ENCODE peak calls at places on chromosomes 16 and 17, in nine cellular contexts. One of them, this sample, is unnamed.

GRCh38 chr16:17409894-17410293 is 60.9 kb downstream of the XYLT1 start:
- DNase-seq in GM23248: no peak
- DNase-seq in PC-3: no peak
- DNase-seq in OCI-LY7: no peak
- DNase-seq in MM.1S: no peak
- DNase-seq in SK-N-SH: no peak
- DNase-seq in neural progenitor cell: no peak
- DNase-seq in GM23338: no peak
- DNase-seq in hepatocyte: no peak
- DNase-seq in this sample: no peak

GRCh38 chr17:64356304-64356686 is 34.4 kb downstream of the PECAM1 start:
- DNase-seq in GM23248: no peak
- DNase-seq in PC-3: no peak
- DNase-seq in OCI-LY7: no peak
- DNase-seq in MM.1S: no peak
- DNase-seq in SK-N-SH: no peak
- DNase-seq in neural progenitor cell: no peak
- DNase-seq in GM23338: no peak
- DNase-seq in hepatocyte: no peak
- DNase-seq in this sample: no peak

GRCh38 chr17:81184596-81184995 is 18.6 kb upstream of the AATK start:
- DNase-seq in GM23248: no peak
- DNase-seq in PC-3: no peak
- DNase-seq in OCI-LY7: no peak
- DNase-seq in MM.1S: no peak
- DNase-seq in SK-N-SH: peak; percentile 82
- DNase-seq in neural progenitor cell: peak; percentile 66
- DNase-seq in GM23338: peak; percentile 45
- DNase-seq in hepatocyte: no peak
- DNase-seq in this sample: no peak

GRCh38 chr16:89827383-89828198 is 684 bp upstream of the SPIRE2 start:
- DNase-seq in GM23248: peak; percentile 55
- DNase-seq in PC-3: peak; percentile 33
- DNase-seq in OCI-LY7: no peak
- DNase-seq in MM.1S: no peak
- DNase-seq in SK-N-SH: peak; percentile 79
- DNase-seq in neural progenitor cell: peak; percentile 74
- DNase-seq in GM23338: peak; percentile 77
- DNase-seq in hepatocyte: peak; percentile 71
- DNase-seq in this sample: peak; percentile 54

GRCh38 chr16:72740346-72740745 is 307.6 kb downstream of the ZFHX3 start:
- DNase-seq in GM23248: peak; percentile 7
- DNase-seq in PC-3: peak; percentile 2
- DNase-seq in OCI-LY7: no peak
- DNase-seq in MM.1S: no peak
- DNase-seq in SK-N-SH: no peak
- DNase-seq in neural progenitor cell: no peak
- DNase-seq in GM23338: no peak
- DNase-seq in hepatocyte: no peak
- DNase-seq in this sample: no peak

GRCh38 chr16:77805403-77805802 is 17.0 kb downstream of the VAT1L start:
- DNase-seq in GM23248: no peak
- DNase-seq in PC-3: no peak
- DNase-seq in OCI-LY7: no peak
- DNase-seq in MM.1S: no peak
- DNase-seq in SK-N-SH: peak; percentile 34
- DNase-seq in neural progenitor cell: no peak
- DNase-seq in GM23338: no peak
- DNase-seq in hepatocyte: no peak
- DNase-seq in this sample: no peak

GRCh38 chr16:80198265-80198994 is 342.4 kb upstream of the DYNLRB2 start:
- DNase-seq in GM23248: peak; percentile 33
- DNase-seq in PC-3: peak; percentile 6
- DNase-seq in OCI-LY7: no peak
- DNase-seq in MM.1S: no peak
- DNase-seq in SK-N-SH: no peak
- DNase-seq in neural progenitor cell: no peak
- DNase-seq in GM23338: no peak
- DNase-seq in hepatocyte: no peak
- DNase-seq in this sample: no peak

GRCh38 chr16:82636958-82637357 is 10.2 kb downstream of the CDH13 start:
- DNase-seq in GM23248: no peak
- DNase-seq in PC-3: no peak
- DNase-seq in OCI-LY7: no peak
- DNase-seq in MM.1S: no peak
- DNase-seq in SK-N-SH: no peak
- DNase-seq in neural progenitor cell: no peak
- DNase-seq in GM23338: no peak
- DNase-seq in hepatocyte: no peak
- DNase-seq in this sample: no peak

GRCh38 chr17:81170727-81171494 is 4.9 kb upstream of the AATK start:
- DNase-seq in GM23248: no peak
- DNase-seq in PC-3: no peak
- DNase-seq in OCI-LY7: no peak
- DNase-seq in MM.1S: no peak
- DNase-seq in SK-N-SH: no peak
- DNase-seq in neural progenitor cell: no peak
- DNase-seq in GM23338: no peak
- DNase-seq in hepatocyte: no peak
- DNase-seq in this sample: no peak

GRCh38 chr17:37884516-37884915 is 39.7 kb upstream of the TBC1D3K start:
- DNase-seq in GM23248: no peak
- DNase-seq in PC-3: no peak
- DNase-seq in OCI-LY7: no peak
- DNase-seq in MM.1S: peak; percentile 80
- DNase-seq in SK-N-SH: no peak
- DNase-seq in neural progenitor cell: no peak
- DNase-seq in GM23338: peak; percentile 6
- DNase-seq in hepatocyte: no peak
- DNase-seq in this sample: no peak

GRCh38 chr17:43558805-43559160 is 12.6 kb upstream of the ETV4 start:
- DNase-seq in GM23248: no peak
- DNase-seq in PC-3: no peak
- DNase-seq in OCI-LY7: no peak
- DNase-seq in MM.1S: no peak
- DNase-seq in SK-N-SH: no peak
- DNase-seq in neural progenitor cell: no peak
- DNase-seq in GM23338: no peak
- DNase-seq in hepatocyte: no peak
- DNase-seq in this sample: no peak

GRCh38 chr17:50944054-50944901 is 78.1 kb upstream of the TOB1 start:
- DNase-seq in GM23248: peak; percentile 65
- DNase-seq in PC-3: peak; percentile 79
- DNase-seq in OCI-LY7: peak; percentile 41
- DNase-seq in MM.1S: peak; percentile 84
- DNase-seq in SK-N-SH: peak; percentile 92
- DNase-seq in neural progenitor cell: peak; percentile 75
- DNase-seq in GM23338: peak; percentile 74
- DNase-seq in hepatocyte: peak; percentile 91
- DNase-seq in this sample: no peak

GRCh38 chr17:27049104-27049784 is 244.7 kb upstream of the WSB1 start:
- DNase-seq in GM23248: no peak
- DNase-seq in PC-3: peak; percentile 56
- DNase-seq in OCI-LY7: no peak
- DNase-seq in MM.1S: no peak
- DNase-seq in SK-N-SH: no peak
- DNase-seq in neural progenitor cell: no peak
- DNase-seq in GM23338: no peak
- DNase-seq in hepatocyte: no peak
- DNase-seq in this sample: no peak

GRCh38 chr17:15935891-15936290 is 9.0 kb upstream of the ADORA2B start:
- DNase-seq in GM23248: no peak
- DNase-seq in PC-3: no peak
- DNase-seq in OCI-LY7: no peak
- DNase-seq in MM.1S: no peak
- DNase-seq in SK-N-SH: no peak
- DNase-seq in neural progenitor cell: no peak
- DNase-seq in GM23338: no peak
- DNase-seq in hepatocyte: no peak
- DNase-seq in this sample: no peak

DNA sequence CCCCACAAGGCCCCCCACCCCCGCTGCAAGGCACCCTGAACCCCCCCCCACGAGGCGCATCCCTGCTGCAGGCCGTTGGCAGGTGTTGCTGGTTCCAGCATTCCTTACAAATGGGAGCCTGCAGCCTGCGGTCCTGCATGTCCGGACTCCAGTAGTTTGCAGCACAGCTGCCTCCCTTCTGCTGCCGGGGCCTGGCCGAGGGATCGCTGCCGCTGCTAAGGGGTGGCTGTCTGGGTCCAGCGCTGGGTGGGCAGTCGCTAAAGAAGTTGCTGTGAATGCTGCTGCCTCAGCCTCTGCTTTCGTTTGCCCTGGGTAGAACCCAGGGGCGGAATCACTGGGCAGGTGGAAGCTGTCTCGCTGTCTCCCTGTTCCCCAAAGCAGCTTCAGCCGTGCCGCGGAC is 11.8 kb downstream of the UTS2R start:
- DNase-seq in GM23248: no peak
- DNase-seq in PC-3: no peak
- DNase-seq in OCI-LY7: no peak
- DNase-seq in MM.1S: no peak
- DNase-seq in SK-N-SH: peak; percentile 70
- DNase-seq in neural progenitor cell: peak; percentile 12
- DNase-seq in GM23338: no peak
- DNase-seq in hepatocyte: no peak
- DNase-seq in this sample: no peak
- TF ChIP-seq EZH2phosphoT487 in GM23248: no peak
- TF ChIP-seq EZH2phosphoT487 in PC-3: no peak
- TF ChIP-seq EZH2phosphoT487 in OCI-LY7: no peak
- TF ChIP-seq EZH2phosphoT487 in MM.1S: no peak
- TF ChIP-seq EZH2phosphoT487 in SK-N-SH: no peak
- TF ChIP-seq EZH2phosphoT487 in neural progenitor cell: no peak
- TF ChIP-seq EZH2phosphoT487 in GM23338: no peak
- TF ChIP-seq EZH2phosphoT487 in hepatocyte: no peak
- TF ChIP-seq EZH2phosphoT487 in this sample: no peak

DNA sequence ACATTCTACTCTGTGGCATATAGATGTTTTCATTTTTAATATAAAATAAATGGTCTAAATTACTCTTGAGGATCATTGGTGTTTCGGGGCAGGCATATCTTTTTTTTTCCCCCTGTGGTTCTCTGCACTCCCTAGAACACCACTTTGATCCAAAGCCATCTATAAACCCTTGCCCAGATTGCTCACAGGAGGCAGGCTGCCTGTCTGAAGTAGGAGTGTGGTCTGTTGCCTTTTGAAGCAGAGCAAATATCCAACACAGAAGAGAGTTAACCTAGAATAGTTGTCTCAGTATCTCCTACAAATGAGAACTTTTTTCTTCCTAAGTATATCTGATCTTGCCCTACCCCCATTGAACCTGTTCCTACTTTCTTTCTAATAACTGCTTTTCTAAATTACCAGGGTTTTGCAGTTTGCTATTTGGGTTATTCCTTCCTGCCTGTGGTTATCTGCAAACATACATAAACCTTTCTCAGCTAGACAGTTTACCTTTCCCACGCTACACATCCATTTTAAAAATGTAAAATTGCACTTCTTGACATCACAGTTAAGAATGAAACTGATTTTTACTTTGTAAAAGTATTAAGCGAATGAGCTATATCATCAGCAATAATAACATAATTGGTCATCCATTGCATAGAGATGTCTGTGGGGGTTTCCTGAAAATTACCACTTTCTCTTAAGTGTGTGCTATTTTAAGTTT is 4.7 kb upstream of the CMTM1 start:
- DNase-seq in GM23248: no peak
- DNase-seq in PC-3: no peak
- DNase-seq in OCI-LY7: no peak
- DNase-seq in MM.1S: no peak
- DNase-seq in SK-N-SH: no peak
- DNase-seq in neural progenitor cell: no peak
- DNase-seq in GM23338: no peak
- DNase-seq in hepatocyte: no peak
- DNase-seq in this sample: no peak
- TF ChIP-seq EZH2phosphoT487 in GM23248: no peak
- TF ChIP-seq EZH2phosphoT487 in PC-3: no peak
- TF ChIP-seq EZH2phosphoT487 in OCI-LY7: no peak
- TF ChIP-seq EZH2phosphoT487 in MM.1S: no peak
- TF ChIP-seq EZH2phosphoT487 in SK-N-SH: no peak
- TF ChIP-seq EZH2phosphoT487 in neural progenitor cell: no peak
- TF ChIP-seq EZH2phosphoT487 in GM23338: no peak
- TF ChIP-seq EZH2phosphoT487 in hepatocyte: no peak
- TF ChIP-seq EZH2phosphoT487 in this sample: no peak

GRCh38 chr16:88442811-88443576 is 10.1 kb upstream of the ZFPM1 start:
- DNase-seq in GM23248: peak; percentile 82
- DNase-seq in PC-3: peak; percentile 81
- DNase-seq in OCI-LY7: peak; percentile 76
- DNase-seq in MM.1S: peak; percentile 50
- DNase-seq in SK-N-SH: peak; percentile 98
- DNase-seq in neural progenitor cell: peak; percentile 86
- DNase-seq in GM23338: peak; percentile 84
- DNase-seq in hepatocyte: peak; percentile 89
- DNase-seq in this sample: peak; percentile 64
- TF ChIP-seq EZH2phosphoT487 in GM23248: no peak
- TF ChIP-seq EZH2phosphoT487 in PC-3: no peak
- TF ChIP-seq EZH2phosphoT487 in OCI-LY7: no peak
- TF ChIP-seq EZH2phosphoT487 in MM.1S: no peak
- TF ChIP-seq EZH2phosphoT487 in SK-N-SH: no peak
- TF ChIP-seq EZH2phosphoT487 in neural progenitor cell: no peak
- TF ChIP-seq EZH2phosphoT487 in GM23338: no peak
- TF ChIP-seq EZH2phosphoT487 in hepatocyte: no peak
- TF ChIP-seq EZH2phosphoT487 in this sample: no peak

DNA sequence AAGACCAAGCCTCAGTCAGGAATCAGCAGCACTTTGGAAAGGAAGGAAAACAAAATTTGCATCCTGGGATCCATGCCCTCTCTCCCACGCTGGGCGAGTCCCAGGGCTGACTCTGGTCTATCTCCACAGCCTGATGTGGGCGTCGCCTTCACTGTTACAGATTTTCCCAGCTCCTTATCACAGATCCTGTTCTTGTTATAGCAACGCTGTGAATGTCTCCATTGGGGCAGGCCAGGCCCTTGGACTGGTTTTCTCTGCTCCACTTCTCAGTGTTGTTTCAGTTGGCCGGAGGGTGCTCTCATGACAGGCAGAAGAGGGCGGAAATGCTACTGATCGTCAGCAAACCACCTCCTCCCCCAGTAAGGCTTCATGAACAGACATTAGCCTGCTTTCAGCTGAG is 127.9 kb upstream of the CDH11 start:
- DNase-seq in GM23248: peak; percentile 62
- DNase-seq in PC-3: no peak
- DNase-seq in OCI-LY7: no peak
- DNase-seq in MM.1S: no peak
- DNase-seq in SK-N-SH: no peak
- DNase-seq in neural progenitor cell: no peak
- DNase-seq in GM23338: peak; percentile 16
- DNase-seq in hepatocyte: peak; percentile 51
- DNase-seq in this sample: no peak
- TF ChIP-seq EZH2phosphoT487 in GM23248: no peak
- TF ChIP-seq EZH2phosphoT487 in PC-3: no peak
- TF ChIP-seq EZH2phosphoT487 in OCI-LY7: no peak
- TF ChIP-seq EZH2phosphoT487 in MM.1S: no peak
- TF ChIP-seq EZH2phosphoT487 in SK-N-SH: no peak
- TF ChIP-seq EZH2phosphoT487 in neural progenitor cell: no peak
- TF ChIP-seq EZH2phosphoT487 in GM23338: no peak
- TF ChIP-seq EZH2phosphoT487 in hepatocyte: no peak
- TF ChIP-seq EZH2phosphoT487 in this sample: no peak

This sample was measured in HCT116.